ENCODE peak calls at places on chromosomes 6 and 20, in seven cellular contexts. N is Calu3, V is heart right ventricle, E is bronchial epithelial cell, W is epithelial cell of esophagus, Q is ovary, Z is suprapubic skin. I is an unnamed sample.

GRCh38 chr6:46113370-46113769 is 16.4 kb upstream of the ENPP4 start:
- DNase-seq in Z (no peak), W (no peak), N (peak), Q (no peak), E (peak), V (no peak), I (no peak)

GRCh38 chr6:127969701-127970100 is 68.8 kb upstream of the THEMIS start:
- DNase-seq in Q (no peak), Z (no peak), N (no peak), E (no peak), W (no peak), V (no peak), I (no peak)

GRCh38 chr6:160005861-160006540 is 37.1 kb downstream of the IGF2R start:
- DNase-seq in N (no peak), Q (peak), Z (no peak), E (no peak), V (peak), W (peak), I (no peak)

GRCh38 chr6:24547243-24547642 is 52.5 kb downstream of the ALDH5A1 start:
- DNase-seq in Z (no peak), E (no peak), W (peak), V (no peak), Q (no peak), N (no peak), I (no peak)

GRCh38 chr6:129969064-129969463 is 49.3 kb upstream of the L3MBTL3 start:
- DNase-seq in Q (no peak), N (no peak), E (no peak), Z (no peak), W (no peak), V (no peak), I (no peak)

GRCh38 chr6:117559299-117559698 is 43.0 kb downstream of the GOPC start:
- DNase-seq in Q (no peak), Z (no peak), V (no peak), E (peak), N (no peak), W (no peak), I (no peak)

GRCh38 chr20:32509639-32510066 is 75.5 kb downstream of the NOL4L start:
- DNase-seq in Z (no peak), W (no peak), N (no peak), E (no peak), V (no peak), Q (no peak), I (no peak)

GRCh38 chr6:38673397-38674165 is 29.4 kb downstream of the GLO1 start:
- DNase-seq in Z (no peak), N (no peak), W (no peak), V (no peak), Q (no peak), E (no peak), I (no peak)

GRCh38 chr6:12164508-12164770 is 125.7 kb upstream of the EDN1 start:
- DNase-seq in V (no peak), Z (no peak), W (no peak), Q (no peak), E (no peak), N (no peak), I (no peak)

GRCh38 chr6:145310116-145310515 is 425.2 kb downstream of the EPM2A start:
- DNase-seq in E (peak), W (peak), N (no peak), Z (no peak), Q (no peak), V (no peak), I (no peak)

GRCh38 chr6:142155895-142156757 is 9.1 kb downstream of the VTA1 start:
- DNase-seq in Q (no peak), Z (no peak), N (no peak), E (peak), V (no peak), W (peak), I (no peak)

GRCh38 chr6:159461998-159462397 is 231.0 kb downstream of the SOD2 start:
- DNase-seq in Z (no peak), V (no peak), Q (no peak), E (no peak), N (no peak), W (no peak), I (no peak)

GRCh38 chr6:101226677-101227135 is 166.8 kb upstream of the GRIK2 start:
- DNase-seq in Q (no peak), W (peak), Z (no peak), N (peak), E (peak), V (no peak), I (no peak)

GRCh38 chr6:151209071-151209831 is 30.5 kb upstream of the AKAP12 start:
- DNase-seq in Q (no peak), V (no peak), Z (no peak), N (peak), W (peak), E (peak), I (no peak)

GRCh38 chr6:41427642-41428401 is 92.4 kb downstream of the NCR2 start:
- DNase-seq in V (peak), E (peak), W (peak), N (peak), Q (peak), Z (no peak), I (no peak)

GRCh38 chr20:50146732-50147662 is 6.5 kb downstream of the PEDS1 start:
- DNase-seq in E (peak), Q (no peak), Z (peak), W (peak), N (peak), V (no peak), I (no peak)

GRCh38 chr20:44703956-44704488 is 11.1 kb upstream of the CCN5 start:
- DNase-seq in N (no peak), Z (no peak), W (no peak), Q (no peak), V (no peak), E (no peak), I (no peak)

GRCh38 chr6:106648651-106649308 is 19.4 kb downstream of the QRSL1 start:
- DNase-seq in V (no peak), Z (no peak), Q (no peak), W (no peak), N (no peak), E (no peak), I (no peak)

GRCh38 chr6:163814494-163815364 is 400.2 kb downstream of the QKI start:
- DNase-seq in N (no peak), Q (no peak), W (no peak), Z (peak), E (no peak), V (no peak), I (no peak)

GRCh38 chr20:8722277-8722928 is 346.5 kb upstream of the PLCB4 start:
- DNase-seq in W (peak), N (peak), Z (no peak), Q (peak), V (peak), E (peak), I (no peak)

GRCh38 chr6:16737926-16738325 is 23.3 kb downstream of the ATXN1 start:
- DNase-seq in W (no peak), Q (no peak), Z (no peak), V (no peak), N (no peak), E (no peak), I (no peak)

GRCh38 chr6:2179950-2180349 is 65.5 kb downstream of the GMDS start:
- DNase-seq in V (no peak), E (no peak), W (peak), Q (no peak), Z (no peak), N (no peak), I (no peak)

GRCh38 chr20:47205577-47206123 is 150.8 kb downstream of the ZMYND8 start:
- DNase-seq in N (peak), V (peak), Z (no peak), W (peak), Q (peak), E (peak), I (no peak)

GRCh38 chr6:149190228-149190831 is 127.2 kb upstream of the TAB2 start:
- DNase-seq in Z (no peak), V (no peak), N (peak), W (peak), Q (no peak), E (peak), I (no peak)

GRCh38 chr6:107491059-107491609 is 1.2 kb downstream of the SOBP start:
- DNase-seq in Z (no peak), Q (peak), N (peak), E (no peak), W (peak), V (peak), I (peak)

DNA sequence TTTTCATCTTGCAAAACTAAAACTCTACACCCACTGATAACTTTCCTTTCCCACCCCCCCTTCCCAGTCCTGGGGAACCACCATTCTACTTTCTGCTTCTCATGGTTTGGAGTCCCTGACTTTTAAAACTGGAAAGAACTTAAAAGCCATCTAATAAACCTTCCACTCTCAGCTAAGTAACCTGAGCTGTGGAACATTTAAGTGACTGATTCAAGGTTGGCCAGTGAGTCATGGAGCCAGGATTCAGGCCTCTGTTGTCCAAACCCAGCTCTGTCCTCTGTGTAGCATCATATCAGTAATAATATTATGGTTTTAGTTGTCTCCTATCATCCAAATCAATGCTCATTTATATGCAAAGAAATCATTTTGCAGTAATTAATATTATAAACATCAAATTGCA is 176.0 kb upstream of the NT5E start:
- DNase-seq in V (no peak), E (peak), Z (no peak), N (no peak), Q (no peak), W (peak), I (no peak)
- TF ChIP-seq CTCF in V (no peak), E (no peak), Z (no peak), N (no peak), Q (no peak), W (no peak), I (no peak)

GRCh38 chr6:138989098-138989983 is 1.3 kb upstream of the REPS1 start:
- DNase-seq in E (no peak), Z (no peak), V (no peak), Q (no peak), N (no peak), W (no peak), I (no peak)

GRCh38 chr6:138987643-138988468 is at the start of gene REPS1:
- DNase-seq in Q (peak), Z (peak), V (peak), E (peak), N (peak), W (peak), I (peak)

GRCh38 chr6:138986578-138986977 is 1.5 kb downstream of the REPS1 start:
- DNase-seq in Q (no peak), E (peak), W (peak), N (no peak), V (no peak), Z (no peak), I (no peak)

GRCh38 chr6:138987299-138987642 is 782 bp downstream of the REPS1 start:
- DNase-seq in Q (peak), V (peak), Z (no peak), N (peak), W (no peak), E (no peak), I (no peak)

DNA sequence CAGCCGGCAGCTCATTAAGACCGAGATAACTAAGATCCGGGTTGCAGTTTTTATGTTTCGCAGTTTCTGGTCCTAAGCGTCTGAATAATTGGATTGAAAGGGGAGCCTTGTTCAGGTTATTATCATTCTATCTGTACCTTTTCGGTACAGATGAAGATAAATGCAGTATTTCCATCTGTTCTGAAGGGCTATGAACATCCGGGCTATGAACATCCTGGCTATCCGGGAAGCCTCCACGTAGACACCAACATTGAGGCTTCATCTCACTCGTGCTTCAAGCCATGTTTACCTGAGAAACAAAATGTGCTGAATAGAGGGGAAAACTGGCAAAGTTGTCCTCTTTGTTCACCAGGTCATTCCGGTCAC is 399 bp upstream of the REPS1 start:
- DNase-seq in Z (no peak), Q (no peak), E (no peak), N (no peak), V (no peak), W (no peak), I (no peak)
- TF ChIP-seq CTCF in Z (no peak), Q (no peak), E (no peak), N (no peak), V (no peak), W (no peak), I (no peak)

GRCh38 chr6:72564231-72564630 is 57.6 kb upstream of the KCNQ5 start:
- DNase-seq in E (no peak), W (no peak), Z (no peak), N (no peak), V (no peak), Q (no peak), I (no peak)

GRCh38 chr6:72559067-72559466 is 62.8 kb upstream of the KCNQ5 start:
- DNase-seq in V (no peak), Q (no peak), Z (no peak), W (no peak), N (no peak), E (no peak), I (no peak)

GRCh38 chr6:72561629-72562028 is 60.2 kb upstream of the KCNQ5 start:
- DNase-seq in Q (no peak), W (no peak), Z (no peak), V (no peak), E (no peak), N (no peak), I (no peak)

GRCh38 chr6:72560721-72561593 is 60.9 kb upstream of the KCNQ5 start:
- DNase-seq in E (no peak), Z (no peak), Q (no peak), N (no peak), W (no peak), V (no peak), I (no peak)
- TF ChIP-seq CTCF in E (no peak), Z (no peak), Q (no peak), N (no peak), W (no peak), V (no peak), I (peak)

DNA sequence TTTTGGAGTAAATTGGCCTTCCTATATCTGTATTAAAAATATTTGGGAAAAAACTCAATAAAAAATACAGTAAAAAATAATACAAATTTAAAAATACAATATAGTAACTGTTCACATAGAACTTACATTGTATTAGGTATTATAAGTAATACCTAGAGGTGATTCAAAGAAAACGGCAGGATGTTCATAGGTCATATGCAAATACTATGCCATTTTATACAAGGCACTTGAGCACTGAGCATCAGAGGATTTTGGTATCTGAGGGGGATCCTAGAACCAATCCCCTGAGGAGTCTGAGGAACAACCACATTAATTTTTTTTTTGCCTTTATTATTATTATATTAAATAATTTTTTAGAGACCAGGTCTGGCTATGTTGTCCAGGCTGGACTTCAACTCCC is 41.7 kb downstream of the RNGTT start:
- DNase-seq in Q (no peak), V (no peak), E (no peak), Z (no peak), N (no peak), W (no peak), I (no peak)
- TF ChIP-seq CTCF in Q (no peak), V (no peak), E (no peak), Z (no peak), N (no peak), W (no peak), I (no peak)